ENCODE peak calls at places on chromosomes 7 and 10, in six cellular contexts. O is naive B cell; R is activated CD8-positive, alpha-beta memory T cell treated with anti-CD3 and anti-CD28 coated beads, Interleukin-2, amount 10 ng/mL, durations not matched to agents 7 days and 5 days; D is right atrium auricular region; F is GM03348; J is naive thymus-derived CD4-positive, alpha-beta T cell. G is an unnamed sample.

GRCh38 chr7:158394936-158395335 is 192.7 kb downstream of the PTPRN2 start:
- DNase-seq in O (no peak), J (no peak), D (no peak), F (peak), R (no peak), G (no peak)

GRCh38 chr7:1079546-1079945 is 8.4 kb upstream of the GPER1 start:
- DNase-seq in F (no peak), J (no peak), O (no peak), R (no peak), D (no peak), G (no peak)

GRCh38 chr7:80182630-80183276 is 48.1 kb downstream of the GNAI1 start:
- DNase-seq in J (no peak), D (no peak), R (no peak), F (no peak), O (no peak), G (no peak)

GRCh38 chr10:90930070-90930837 is 9.4 kb upstream of the ANKRD1 start:
- DNase-seq in J (no peak), D (no peak), F (peak), O (no peak), R (no peak), G (no peak)

GRCh38 chr10:83862723-83863122 is 276.6 kb upstream of the GHITM start:
- DNase-seq in J (no peak), O (no peak), D (no peak), F (no peak), R (no peak), G (no peak)

GRCh38 chr7:37984775-37985390 is 64.4 kb downstream of the EPDR1 start:
- DNase-seq in O (no peak), F (no peak), D (no peak), R (no peak), J (no peak), G (no peak)

GRCh38 chr10:130105724-130106123 is 4.9 kb downstream of the C10orf143 start:
- DNase-seq in F (no peak), D (no peak), O (no peak), R (no peak), J (no peak), G (no peak)

GRCh38 chr10:133274751-133275682 is 1.7 kb downstream of the ADAM8 start:
- DNase-seq in F (no peak), J (peak), O (peak), R (peak), D (no peak), G (no peak)

GRCh38 chr10:103917326-103918052 is 495 bp downstream of the STN1 start:
- DNase-seq in O (no peak), R (no peak), J (no peak), D (peak), F (peak), G (no peak)

GRCh38 chr10:33917069-33917468 is 582.6 kb upstream of the NRP1 start:
- DNase-seq in J (no peak), F (no peak), D (no peak), O (no peak), R (no peak), G (no peak)

GRCh38 chr10:79420974-79421688 is 24.3 kb downstream of the ZCCHC24 start:
- DNase-seq in D (no peak), R (no peak), O (no peak), F (no peak), J (no peak), G (no peak)

GRCh38 chr10:61774031-61774430 is 111.3 kb downstream of the CABCOCO1 start:
- DNase-seq in D (no peak), R (no peak), F (no peak), O (no peak), J (no peak), G (no peak)

GRCh38 chr7:111356941-111357340 is 205.4 kb downstream of the IMMP2L start:
- DNase-seq in J (no peak), F (no peak), O (no peak), D (no peak), R (no peak), G (no peak)

GRCh38 chr10:107409517-107409916 is 245.0 kb upstream of the SORCS1 start:
- DNase-seq in O (no peak), D (no peak), J (no peak), F (peak), R (no peak), G (no peak)

GRCh38 chr7:2521341-2521745 is 1.8 kb downstream of the LFNG start:
- DNase-seq in R (peak), F (no peak), J (no peak), D (no peak), O (no peak), G (no peak)

GRCh38 chr10:71301371-71301916 is 17.6 kb upstream of the SLC29A3 start:
- DNase-seq in F (no peak), R (no peak), O (no peak), J (no peak), D (no peak), G (no peak)

GRCh38 chr10:36880898-36881297 is 244.5 kb upstream of the ANKRD30A start:
- DNase-seq in J (no peak), O (no peak), F (peak), R (no peak), D (no peak), G (no peak)

GRCh38 chr7:142813262-142813661 is 41.6 kb upstream of the EPHB6 start:
- DNase-seq in J (no peak), O (no peak), D (no peak), F (peak), R (no peak), G (no peak)

GRCh38 chr10:18753496-18753895 is 94.3 kb downstream of the ARL5B start:
- DNase-seq in J (no peak), O (no peak), D (no peak), F (no peak), R (no peak), G (no peak)

GRCh38 chr7:135562720-135563119 is 5.0 kb downstream of the NUP205 start:
- DNase-seq in J (no peak), F (no peak), O (no peak), R (no peak), D (no peak), G (no peak)

GRCh38 chr7:1538544-1539345 is 8.2 kb downstream of the MAFK start:
- DNase-seq in F (no peak), J (no peak), R (no peak), D (no peak), O (no peak), G (no peak)

GRCh38 chr7:5424689-5425506 is 1.3 kb upstream of the TNRC18 start:
- DNase-seq in D (peak), O (peak), R (no peak), F (peak), J (no peak), G (no peak)

GRCh38 chr10:11043446-11044127 is 25.9 kb downstream of the CELF2 start:
- DNase-seq in F (no peak), J (no peak), R (no peak), D (no peak), O (no peak), G (no peak)

GRCh38 chr10:88670497-88670896 is 6.3 kb downstream of the LIPF start:
- DNase-seq in R (no peak), F (no peak), D (no peak), O (no peak), J (no peak), G (no peak)

GRCh38 chr7:27154369-27154768 is 2.0 kb upstream of the HOXA3 start:
- DNase-seq in J (no peak), D (no peak), R (no peak), F (no peak), O (no peak), G (no peak)

GRCh38 chr7:46854958-46855473 is 726.9 kb downstream of the TNS3 start:
- DNase-seq in R (no peak), D (no peak), F (peak), J (no peak), O (no peak), G (no peak)

GRCh38 chr7:3399858-3400257 is 98.8 kb downstream of the SDK1 start:
- DNase-seq in F (no peak), R (no peak), J (no peak), O (peak), D (no peak), G (no peak)

GRCh38 chr7:158362912-158363905 is 224.4 kb downstream of the PTPRN2 start:
- DNase-seq in J (no peak), D (no peak), F (no peak), O (no peak), R (no peak), G (no peak)

GRCh38 chr7:15555385-15555859 is 6.4 kb downstream of the AGMO start:
- DNase-seq in R (no peak), F (no peak), D (no peak), O (no peak), J (no peak), G (no peak)

GRCh38 chr7:33039257-33039904 is 23.2 kb downstream of the NT5C3A start:
- DNase-seq in R (no peak), J (peak), F (peak), D (no peak), O (peak), G (no peak)

G was measured in vagina.